ENCODE peak calls at places on chromosomes 3 and 15, in four cellular contexts. X is HepG2, F is H1, T is GM12878. E is an unnamed sample.
A peak's percentile ranks its signal among the peaks of the same experiment; 100 is the strongest.

GRCh38 chr3:65986285-65986684 is 52.4 kb downstream of the MAGI1 start:
- DNase-seq in X (no peak), F (no peak), T (no peak), E (no peak)

GRCh38 chr3:78430741-78431140 is 1337.1 kb downstream of the ROBO1 start:
- DNase-seq in X (no peak), F (no peak), T (no peak), E (no peak)

GRCh38 chr3:169133178-169134161 is 530.0 kb downstream of the MECOM start:
- DNase-seq in X (no peak), F (no peak), T (no peak), E (no peak)

GRCh38 chr3:40782086-40782721 is 257.4 kb downstream of the ZNF621 start:
- DNase-seq in X (peak; percentile 37), F (no peak), T (no peak), E (peak; percentile 14)

GRCh38 chr3:29668728-29669127 is 387.9 kb downstream of the RBMS3 start:
- DNase-seq in X (no peak), F (no peak), T (no peak), E (no peak)

GRCh38 chr3:29138171-29138570 is 142.7 kb upstream of the RBMS3 start:
- DNase-seq in X (no peak), F (no peak), T (no peak), E (no peak)

GRCh38 chr3:42749753-42750231 is 23.3 kb downstream of the CCDC13 start:
- DNase-seq in X (no peak), F (no peak), T (no peak), E (no peak)

GRCh38 chr3:107384428-107384827 is 7.2 kb downstream of the CCDC54 start:
- DNase-seq in X (no peak), F (no peak), T (no peak), E (no peak)

GRCh38 chr3:123522666-123523412 is 62.0 kb downstream of the HACD2 start:
- DNase-seq in X (no peak), F (no peak), T (no peak), E (no peak)

GRCh38 chr3:123518892-123519485 is 65.9 kb downstream of the HACD2 start:
- DNase-seq in X (no peak), F (no peak), T (no peak), E (no peak)

GRCh38 chr3:123520656-123521055 is 64.2 kb downstream of the HACD2 start:
- DNase-seq in X (no peak), F (no peak), T (no peak), E (no peak)

GRCh38 chr3:123524987-123525386 is 59.9 kb downstream of the HACD2 start:
- DNase-seq in X (peak; percentile 21), F (no peak), T (no peak), E (no peak)

DNA sequence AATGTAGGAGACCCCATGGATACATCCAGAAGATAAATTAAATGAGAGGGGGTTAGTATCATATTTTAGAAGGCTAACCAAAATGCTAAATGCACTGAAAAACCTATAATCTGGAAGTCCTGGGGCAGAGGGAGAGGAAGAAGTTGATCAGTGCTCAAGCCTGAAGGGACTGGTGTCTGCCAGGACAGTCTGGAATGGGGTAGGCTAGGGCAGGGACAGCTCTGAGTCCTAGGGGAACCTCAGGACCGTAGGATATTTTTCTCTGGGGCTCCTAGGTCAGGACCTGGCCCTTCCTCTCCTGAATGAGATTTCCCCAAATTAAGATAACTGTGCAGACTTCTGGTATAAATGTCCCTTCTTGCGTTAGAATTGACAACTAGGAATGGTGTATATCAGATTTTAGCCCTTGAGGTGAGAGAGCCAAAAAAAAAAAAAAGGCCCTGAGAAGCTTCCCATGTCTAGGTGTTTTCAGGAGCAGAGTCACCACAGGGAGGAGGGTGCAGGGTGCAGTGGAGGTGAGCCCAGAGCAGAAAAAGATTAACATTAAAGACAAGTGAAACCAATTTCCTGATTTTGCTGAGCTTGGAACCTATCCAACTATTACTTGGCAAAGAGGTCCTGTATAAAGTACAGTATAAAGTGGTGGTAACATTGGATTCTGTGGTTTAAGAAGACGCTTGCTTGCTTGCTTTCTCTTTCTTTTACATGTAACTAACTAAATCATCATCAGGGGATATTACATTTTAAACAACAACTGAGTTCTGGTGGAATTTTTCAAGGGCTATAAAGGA is 63.5 kb downstream of the HACD2 start:
- DNase-seq in X (no peak), F (no peak), T (no peak), E (no peak)
- TF ChIP-seq SUZ12 in X (no peak), F (no peak), T (no peak), E (no peak)

DNA sequence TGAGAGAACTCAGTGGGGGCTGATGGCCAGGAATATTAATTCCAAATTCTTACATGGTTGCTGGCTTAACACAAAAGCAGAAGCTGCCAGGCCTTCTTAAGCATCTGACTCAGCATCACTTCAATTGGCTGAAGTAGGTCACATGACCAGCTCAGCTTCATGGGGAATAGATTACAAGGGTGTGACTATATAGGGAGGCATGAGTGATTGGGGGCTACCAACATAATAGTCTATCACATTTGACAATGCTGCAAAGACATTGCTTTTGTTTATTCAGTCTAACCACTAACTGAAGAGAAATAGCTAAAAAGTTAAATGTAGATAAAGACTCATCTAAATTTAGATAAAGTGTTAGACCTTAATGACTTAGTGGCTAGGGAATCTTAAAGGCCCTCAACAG is 101.7 kb upstream of the ANKRD28 start:
- DNase-seq in X (no peak), F (no peak), T (no peak), E (no peak)
- TF ChIP-seq SP1 in X (no peak), F (no peak), T (no peak), E (no peak)

GRCh38 chr3:164095949-164096348 is 982.3 kb downstream of the SI start:
- DNase-seq in X (no peak), F (no peak), T (no peak), E (no peak)

GRCh38 chr3:164094546-164094945 is 983.8 kb downstream of the SI start:
- DNase-seq in X (no peak), F (no peak), T (no peak), E (no peak)

GRCh38 chr3:164096352-164096751 is 981.9 kb downstream of the SI start:
- DNase-seq in X (no peak), F (no peak), T (no peak), E (no peak)

DNA sequence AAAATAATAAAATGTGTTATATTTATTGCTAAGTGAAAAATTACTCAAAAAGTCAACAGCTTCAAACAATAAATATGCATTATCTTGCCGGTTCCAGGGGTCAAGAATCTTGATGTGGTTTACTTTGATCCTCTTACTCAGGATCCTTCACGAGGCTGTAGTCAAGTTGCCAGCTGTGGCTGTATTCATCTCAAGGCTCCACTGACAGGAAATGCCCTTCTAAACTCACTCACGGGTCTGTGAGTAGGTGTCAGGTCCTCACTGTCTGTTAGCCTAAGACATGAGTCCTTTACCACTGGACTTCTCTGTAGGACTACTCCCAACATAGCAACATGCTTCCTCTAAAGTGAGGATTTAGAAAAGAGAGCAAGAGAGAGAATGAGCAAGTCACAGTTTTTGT is 983.0 kb downstream of the SI start:
- DNase-seq in X (no peak), F (no peak), T (no peak), E (no peak)
- TF ChIP-seq SUZ12 in X (no peak), F (no peak), T (no peak), E (no peak)

DNA sequence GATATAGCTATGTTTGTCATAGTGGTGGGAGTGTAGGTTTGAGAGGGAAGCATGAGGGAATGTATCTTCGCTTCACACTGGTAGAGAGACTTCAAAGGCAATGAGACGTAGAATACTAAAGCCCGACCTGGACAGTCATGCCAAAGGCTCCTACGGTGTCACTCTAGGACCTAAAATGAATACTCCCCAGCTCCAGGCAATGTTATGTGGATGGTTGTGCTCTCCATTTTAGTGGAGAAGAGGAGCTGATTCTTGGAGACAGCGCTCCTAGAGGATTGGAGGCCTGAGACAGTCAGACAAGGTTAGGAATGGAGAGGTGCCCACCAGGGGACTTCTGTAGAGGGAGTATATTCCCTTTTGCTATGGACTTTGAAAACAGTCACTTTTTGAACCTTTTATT is 260.1 kb downstream of the MEX3B start:
- DNase-seq in X (no peak), F (no peak), T (no peak), E (no peak)
- TF ChIP-seq SP1 in X (no peak), F (no peak), T (no peak), E (no peak)

GRCh38 chr15:70053006-70053702 is 44.6 kb downstream of the TLE3 start:
- DNase-seq in X (no peak), F (no peak), T (no peak), E (no peak)
- TF ChIP-seq SUZ12 in X (no peak), F (no peak), T (no peak), E (no peak)